ENCODE peak calls at places on chromosomes 11 and 22, in nine cellular contexts. X, L, R, E, Y, V, M, A and G are unnamed samples.

GRCh38 chr11:108221981-108222685 is at the start of gene NPAT:
- DNase-seq in X (no peak), L (no peak), R (no peak), E (no peak), Y (no peak), V (peak), M (no peak), A (no peak), G (no peak)

GRCh38 chr11:17230867-17231851 is 23.4 kb upstream of the PIK3C2A start:
- DNase-seq in X (no peak), L (no peak), R (no peak), E (no peak), Y (no peak), V (no peak), M (no peak), A (no peak), G (no peak)

GRCh38 chr11:110121204-110121603 is 28.0 kb downstream of the ZC3H12C start:
- DNase-seq in X (no peak), L (no peak), R (no peak), E (peak), Y (no peak), V (no peak), M (peak), A (no peak), G (no peak)

GRCh38 chr11:77410076-77410827 is 63.6 kb downstream of the PAK1 start:
- DNase-seq in X (peak), L (no peak), R (no peak), E (no peak), Y (no peak), V (no peak), M (no peak), A (no peak), G (no peak)

GRCh38 chr11:119316729-119317591 is at the start of gene MCAM:
- DNase-seq in X (no peak), L (no peak), R (peak), E (no peak), Y (no peak), V (no peak), M (peak), A (peak), G (no peak)

GRCh38 chr22:23305321-23305910 is 125.1 kb downstream of the BCR start:
- DNase-seq in X (no peak), L (peak), R (no peak), E (peak), Y (no peak), V (no peak), M (no peak), A (no peak), G (no peak)

GRCh38 chr11:43574949-43575915 is 105.3 kb upstream of the HSD17B12 start:
- DNase-seq in X (no peak), L (peak), R (peak), E (peak), Y (no peak), V (no peak), M (peak), A (no peak), G (no peak)

GRCh38 chr11:34823197-34823596 is 93.0 kb downstream of the APIP start:
- DNase-seq in X (no peak), L (no peak), R (no peak), E (no peak), Y (no peak), V (no peak), M (no peak), A (no peak), G (no peak)

GRCh38 chr11:103683581-103683980 is 352.9 kb upstream of the DDI1 start:
- DNase-seq in X (no peak), L (no peak), R (no peak), E (peak), Y (no peak), V (no peak), M (no peak), A (no peak), G (no peak)

GRCh38 chr11:79486239-79486984 is 45.6 kb upstream of the TENM4 start:
- DNase-seq in X (no peak), L (no peak), R (no peak), E (no peak), Y (no peak), V (no peak), M (no peak), A (no peak), G (no peak)

GRCh38 chr11:74720596-74721478 is 10.4 kb downstream of the CHRDL2 start:
- DNase-seq in X (peak), L (no peak), R (no peak), E (peak), Y (no peak), V (peak), M (no peak), A (no peak), G (no peak)

GRCh38 chr11:61632096-61632495 is 48.1 kb upstream of the DAGLA start:
- DNase-seq in X (no peak), L (peak), R (peak), E (no peak), Y (no peak), V (no peak), M (no peak), A (no peak), G (no peak)

GRCh38 chr11:14932447-14932846 is 39.7 kb downstream of the CALCA start:
- DNase-seq in X (no peak), L (no peak), R (no peak), E (no peak), Y (no peak), V (no peak), M (no peak), A (no peak), G (no peak)

GRCh38 chr11:65133724-65134123 is 595 bp downstream of the SYVN1 start:
- DNase-seq in X (no peak), L (no peak), R (no peak), E (peak), Y (no peak), V (no peak), M (peak), A (no peak), G (no peak)

GRCh38 chr11:110777765-110778164 is 65.5 kb upstream of the ARHGAP20 start:
- DNase-seq in X (peak), L (peak), R (no peak), E (peak), Y (no peak), V (peak), M (peak), A (no peak), G (no peak)

GRCh38 chr11:20276661-20277000 is 86.9 kb upstream of the HTATIP2 start:
- DNase-seq in X (no peak), L (no peak), R (no peak), E (no peak), Y (no peak), V (no peak), M (no peak), A (no peak), G (no peak)

GRCh38 chr11:9760180-9760550 is 96.3 kb downstream of the SWAP70 start:
- DNase-seq in X (peak), L (peak), R (no peak), E (peak), Y (no peak), V (peak), M (no peak), A (no peak), G (no peak)

GRCh38 chr22:18110194-18110943 is at the start of gene TUBA8:
- DNase-seq in X (no peak), L (peak), R (peak), E (no peak), Y (no peak), V (no peak), M (peak), A (no peak), G (peak)

GRCh38 chr11:108241370-108242037 is 18.6 kb downstream of the ATM start:
- DNase-seq in X (no peak), L (no peak), R (no peak), E (no peak), Y (no peak), V (no peak), M (no peak), A (no peak), G (no peak)

GRCh38 chr11:1935156-1936071 is 11.7 kb upstream of the MRPL23 start:
- DNase-seq in X (no peak), L (no peak), R (peak), E (no peak), Y (no peak), V (no peak), M (no peak), A (no peak), G (no peak)

GRCh38 chr11:16986434-16987204 is 27.6 kb downstream of the PLEKHA7 start:
- DNase-seq in X (peak), L (peak), R (no peak), E (no peak), Y (no peak), V (peak), M (peak), A (peak), G (peak)

GRCh38 chr11:76266269-76266668 is 60.0 kb upstream of the WNT11 start:
- DNase-seq in X (no peak), L (no peak), R (no peak), E (peak), Y (no peak), V (no peak), M (no peak), A (no peak), G (no peak)

GRCh38 chr11:58654079-58654907 is 31.8 kb downstream of the CNTF start:
- DNase-seq in X (peak), L (peak), R (peak), E (peak), Y (peak), V (peak), M (peak), A (peak), G (peak)
- TF ChIP-seq CTCF in X (peak), L (peak), R (peak), E (peak), Y (peak), V (peak), M (peak), A (peak), G (peak)

GRCh38 chr22:30863161-30863833 is 105.3 kb downstream of the MORC2 start:
- DNase-seq in X (no peak), L (peak), R (no peak), E (peak), Y (no peak), V (no peak), M (no peak), A (peak), G (no peak)
- TF ChIP-seq CTCF in X (no peak), L (no peak), R (peak), E (no peak), Y (no peak), V (no peak), M (no peak), A (peak), G (no peak)

GRCh38 chr11:114280696-114281095 is 15.5 kb upstream of the NNMT start:
- DNase-seq in X (peak), L (peak), R (peak), E (peak), Y (no peak), V (peak), M (peak), A (peak), G (no peak)
- TF ChIP-seq CTCF in X (peak), L (peak), R (peak), E (peak), Y (peak), V (peak), M (peak), A (peak), G (peak)

GRCh38 chr11:127470485-127470884 is 469.9 kb upstream of the KIRREL3 start:
- DNase-seq in X (no peak), L (peak), R (no peak), E (no peak), Y (no peak), V (no peak), M (peak), A (no peak), G (no peak)
- TF ChIP-seq CTCF in X (peak), L (peak), R (peak), E (peak), Y (peak), V (peak), M (peak), A (no peak), G (no peak)

GRCh38 chr11:47980093-47980906 is at the start of gene PTPRJ:
- DNase-seq in X (peak), L (peak), R (peak), E (no peak), Y (no peak), V (peak), M (peak), A (peak), G (peak)

GRCh38 chr11:47983464-47984397 is 3.4 kb downstream of the PTPRJ start:
- DNase-seq in X (no peak), L (no peak), R (no peak), E (peak), Y (no peak), V (no peak), M (no peak), A (no peak), G (no peak)

GRCh38 chr11:47981667-47982404 is 1.5 kb downstream of the PTPRJ start:
- DNase-seq in X (peak), L (no peak), R (no peak), E (no peak), Y (no peak), V (peak), M (no peak), A (no peak), G (peak)

GRCh38 chr11:47979378-47980092 is 824 bp upstream of the PTPRJ start:
- DNase-seq in X (no peak), L (no peak), R (no peak), E (no peak), Y (no peak), V (no peak), M (no peak), A (no peak), G (no peak)

GRCh38 chr11:47980907-47981621 is 705 bp downstream of the PTPRJ start:
- DNase-seq in X (peak), L (peak), R (peak), E (no peak), Y (no peak), V (peak), M (peak), A (peak), G (peak)
- TF ChIP-seq CTCF in X (no peak), L (no peak), R (no peak), E (no peak), Y (no peak), V (no peak), M (peak), A (no peak), G (peak)